ENCODE peak calls at places on chromosomes 5 and 9, in eight cellular contexts. K is HEK293T, Z is EL, E is choroid plexus epithelial cell, J is IMR-90, W is fibroblast of pulmonary artery, S is B cell, O is lower lobe of right lung. R is an unnamed sample.

GRCh38 chr9:76716270-76716669 is 48.0 kb upstream of the PCA3 start:
- DNase-seq in K (peak; percentile 25), Z (peak; percentile 26), O (no peak), W (no peak), E (no peak), S (no peak), J (no peak), R (no peak)

GRCh38 chr5:32320144-32320543 is 7.4 kb upstream of the MTMR12 start:
- DNase-seq in W (no peak), E (no peak), S (no peak), J (no peak), O (no peak), Z (no peak), K (no peak), R (no peak)

GRCh38 chr5:126927424-126927823 is 102.9 kb downstream of the MARCHF3 start:
- DNase-seq in W (no peak), E (no peak), J (no peak), O (no peak), S (no peak), K (no peak), Z (no peak), R (no peak)

GRCh38 chr9:106892632-106893031 is 29.7 kb downstream of the ZNF462 start:
- DNase-seq in Z (peak; percentile 100), W (peak; percentile 96), O (peak; percentile 59), J (peak; percentile 98), K (peak; percentile 48), S (no peak), E (peak; percentile 98), R (no peak)

GRCh38 chr9:111036946-111037743 is 1.1 kb downstream of the LPAR1 start:
- DNase-seq in J (peak; percentile 37), S (no peak), Z (peak; percentile 37), K (no peak), E (peak; percentile 66), W (peak; percentile 55), O (no peak), R (no peak)

GRCh38 chr5:155082401-155082800 is 68.8 kb downstream of the KIF4B start:
- DNase-seq in W (peak; percentile 75), Z (peak; percentile 89), S (no peak), O (no peak), K (no peak), J (peak; percentile 84), E (peak; percentile 39), R (no peak)

GRCh38 chr9:69606089-69606488 is 66.1 kb downstream of the APBA1 start:
- DNase-seq in O (no peak), E (no peak), W (no peak), J (no peak), K (no peak), Z (no peak), S (no peak), R (no peak)

GRCh38 chr5:44389410-44389879 is at the start of gene FGF10:
- DNase-seq in S (no peak), W (peak; percentile 1), Z (no peak), J (no peak), O (peak; percentile 47), K (peak; percentile 11), E (no peak), R (no peak)

GRCh38 chr9:110875275-110875674 is 163.0 kb downstream of the LPAR1 start:
- DNase-seq in O (peak; percentile 66), W (no peak), K (no peak), S (peak; percentile 5), Z (no peak), J (no peak), E (no peak), R (peak; percentile 36)

GRCh38 chr5:170451764-170452365 is 52.0 kb upstream of the KCNIP1 start:
- DNase-seq in K (no peak), J (peak; percentile 8), E (peak; percentile 76), W (peak; percentile 78), O (no peak), S (no peak), Z (peak; percentile 74), R (no peak)

GRCh38 chr9:71984388-71985069 is 73.1 kb downstream of the C9orf85 start:
- DNase-seq in O (no peak), K (no peak), Z (peak; percentile 84), W (peak; percentile 47), S (no peak), E (peak; percentile 30), J (peak; percentile 77), R (no peak)

GRCh38 chr9:114271556-114272510 is 51.1 kb upstream of the ORM1 start:
- DNase-seq in E (peak; percentile 59), K (peak; percentile 48), W (peak; percentile 53), S (no peak), J (peak; percentile 58), O (peak; percentile 57), Z (peak; percentile 21), R (no peak)

GRCh38 chr5:634191-634590 is 22.1 kb downstream of the CEP72 start:
- DNase-seq in S (no peak), E (no peak), K (no peak), J (no peak), Z (no peak), W (no peak), O (peak; percentile 38), R (no peak)

GRCh38 chr9:123329329-123329955 is 26.6 kb upstream of the CRB2 start:
- DNase-seq in S (no peak), Z (peak; percentile 36), W (no peak), E (no peak), J (no peak), O (peak; percentile 72), K (no peak), R (no peak)

GRCh38 chr5:1946122-1946677 is 63.5 kb upstream of the IRX4 start:
- DNase-seq in J (no peak), Z (no peak), E (no peak), S (no peak), W (no peak), K (no peak), O (no peak), R (no peak)

GRCh38 chr9:130208600-130209347 is 36.6 kb downstream of the NCS1 start:
- DNase-seq in E (no peak), S (no peak), J (no peak), O (no peak), W (no peak), K (no peak), Z (no peak), R (no peak)

GRCh38 chr9:221989-222776 is 7.5 kb downstream of the DOCK8 start:
- DNase-seq in Z (no peak), S (no peak), O (no peak), W (no peak), E (no peak), K (no peak), J (no peak), R (no peak)

GRCh38 chr5:35876454-35876853 is 19.8 kb downstream of the IL7R start:
- DNase-seq in J (peak; percentile 32), K (no peak), E (no peak), Z (peak; percentile 36), W (no peak), O (no peak), S (no peak), R (no peak)

GRCh38 chr9:126451316-126451885 is 124.8 kb downstream of the MVB12B start:
- DNase-seq in K (no peak), W (no peak), O (no peak), E (no peak), S (no peak), Z (no peak), J (no peak), R (no peak)

GRCh38 chr5:107290780-107291398 is 379.8 kb downstream of the EFNA5 start:
- DNase-seq in E (no peak), S (no peak), J (no peak), Z (no peak), O (no peak), K (no peak), W (no peak), R (no peak)

GRCh38 chr9:1510712-1511111 is 460.6 kb downstream of the DMRT2 start:
- DNase-seq in O (no peak), J (no peak), K (no peak), E (no peak), W (no peak), Z (no peak), S (no peak), R (no peak)

GRCh38 chr9:113545068-113545467 is 81.5 kb downstream of the RGS3 start:
- DNase-seq in K (no peak), O (no peak), Z (no peak), S (no peak), W (no peak), J (no peak), E (no peak), R (no peak)

GRCh38 chr9:87599901-87600610 is 102.4 kb downstream of the DAPK1 start:
- DNase-seq in O (no peak), K (peak; percentile 17), E (peak; percentile 93), J (peak; percentile 94), S (no peak), Z (peak; percentile 92), W (peak; percentile 94), R (no peak)

GRCh38 chr9:138070815-138071214 is 193.2 kb downstream of the CACNA1B start:
- DNase-seq in E (no peak), S (no peak), W (no peak), J (no peak), Z (no peak), O (no peak), K (no peak), R (no peak)

GRCh38 chr9:9523476-9523875 is 1089.3 kb downstream of the PTPRD start:
- DNase-seq in K (no peak), J (no peak), W (no peak), Z (no peak), S (no peak), E (no peak), O (no peak), R (no peak)

GRCh38 chr5:36734422-36734821 is 128.0 kb downstream of the SLC1A3 start:
- DNase-seq in Z (peak; percentile 22), E (peak; percentile 71), W (peak; percentile 65), K (no peak), O (no peak), J (peak; percentile 36), S (no peak), R (no peak)

GRCh38 chr5:40273936-40274335 is 405.8 kb upstream of the PTGER4 start:
- DNase-seq in Z (peak; percentile 50), S (no peak), W (no peak), K (no peak), O (no peak), E (no peak), J (peak; percentile 19), R (no peak)

GRCh38 chr5:119019431-119020348 is 31.3 kb upstream of the DTWD2 start:
- DNase-seq in Z (no peak), K (no peak), E (no peak), J (no peak), O (no peak), S (peak; percentile 33), W (no peak), R (no peak)

GRCh38 chr5:133353741-133354140 is 258.6 kb downstream of the FSTL4 start:
- DNase-seq in W (no peak), Z (no peak), S (no peak), O (no peak), E (peak; percentile 26), J (no peak), K (no peak), R (no peak)

GRCh38 chr5:103582364-103582763 is 19.8 kb upstream of the NUDT12 start:
- DNase-seq in K (peak; percentile 18), E (peak; percentile 81), O (no peak), Z (peak; percentile 50), J (peak; percentile 50), W (peak; percentile 68), S (no peak), R (peak; percentile 12)

GRCh38 chr5:1432296-1432695 is 12.9 kb downstream of the SLC6A3 start:
- DNase-seq in W (no peak), J (no peak), Z (no peak), O (no peak), S (no peak), E (no peak), K (no peak), R (no peak)

GRCh38 chr9:134049236-134049635 is 18.6 kb downstream of the BRD3 start:
- DNase-seq in Z (no peak), K (no peak), J (no peak), W (no peak), O (no peak), E (no peak), S (no peak), R (no peak)

GRCh38 chr9:81116340-81117207 is 572.8 kb downstream of the TLE1 start:
- DNase-seq in E (no peak), W (no peak), S (no peak), K (peak; percentile 18), O (no peak), Z (no peak), J (peak; percentile 47), R (no peak)

GRCh38 chr9:129654641-129655040 is 10.8 kb upstream of the PRRX2 start:
- DNase-seq in S (no peak), Z (no peak), E (no peak), J (no peak), O (no peak), K (no peak), W (no peak), R (no peak)

R was measured in GM13977.